ENCODE peak calls at places on chromosome 14, in six cellular contexts. One of them, this sample, is unnamed. For H3K9me3, the result is how much of the 10 kb centered on the place peaks cover.

GRCh38 chr14:54088271-54088670 is 131.6 kb upstream of the BMP4 start:
- DNase-seq in lung: no peak
- DNase-seq in upper lobe of right lung: no peak
- DNase-seq in CD8-positive, alpha-beta T cell: no peak
- DNase-seq in WERI-Rb-1: no peak
- DNase-seq in kidney: no peak
- DNase-seq in this sample: no peak

GRCh38 chr14:40685764-40686163 is 920.9 kb upstream of the LRFN5 start:
- DNase-seq in lung: no peak
- DNase-seq in upper lobe of right lung: no peak
- DNase-seq in CD8-positive, alpha-beta T cell: no peak
- DNase-seq in WERI-Rb-1: no peak
- DNase-seq in kidney: no peak
- DNase-seq in this sample: no peak

GRCh38 chr14:67934087-67934486 is 114.5 kb downstream of the RAD51B start:
- DNase-seq in lung: peak
- DNase-seq in upper lobe of right lung: no peak
- DNase-seq in CD8-positive, alpha-beta T cell: no peak
- DNase-seq in WERI-Rb-1: peak
- DNase-seq in kidney: no peak
- DNase-seq in this sample: no peak

GRCh38 chr14:69049675-69050074 is 70.6 kb upstream of the ACTN1 start:
- DNase-seq in lung: no peak
- DNase-seq in upper lobe of right lung: no peak
- DNase-seq in CD8-positive, alpha-beta T cell: no peak
- DNase-seq in WERI-Rb-1: no peak
- DNase-seq in kidney: no peak
- DNase-seq in this sample: no peak

GRCh38 chr14:72613975-72614319 is 280.0 kb downstream of the DPF3 start:
- DNase-seq in lung: no peak
- DNase-seq in upper lobe of right lung: no peak
- DNase-seq in CD8-positive, alpha-beta T cell: no peak
- DNase-seq in WERI-Rb-1: no peak
- DNase-seq in kidney: no peak
- DNase-seq in this sample: no peak

GRCh38 chr14:58873228-58873953 is 235.6 kb downstream of the DACT1 start:
- DNase-seq in lung: no peak
- DNase-seq in upper lobe of right lung: no peak
- DNase-seq in CD8-positive, alpha-beta T cell: no peak
- DNase-seq in WERI-Rb-1: no peak
- DNase-seq in kidney: no peak
- DNase-seq in this sample: no peak

GRCh38 chr14:91893659-91894058 is 26.3 kb upstream of the TC2N start:
- DNase-seq in lung: no peak
- DNase-seq in upper lobe of right lung: no peak
- DNase-seq in CD8-positive, alpha-beta T cell: no peak
- DNase-seq in WERI-Rb-1: no peak
- DNase-seq in kidney: peak
- DNase-seq in this sample: no peak

GRCh38 chr14:69696633-69697557 is 70.0 kb upstream of the SRSF5 start:
- DNase-seq in lung: no peak
- DNase-seq in upper lobe of right lung: no peak
- DNase-seq in CD8-positive, alpha-beta T cell: no peak
- DNase-seq in WERI-Rb-1: no peak
- DNase-seq in kidney: no peak
- DNase-seq in this sample: no peak

GRCh38 chr14:77148510-77149231 is 7.1 kb upstream of the ZDHHC22 start:
- DNase-seq in lung: no peak
- DNase-seq in upper lobe of right lung: no peak
- DNase-seq in CD8-positive, alpha-beta T cell: no peak
- DNase-seq in WERI-Rb-1: no peak
- DNase-seq in kidney: no peak
- DNase-seq in this sample: no peak

GRCh38 chr14:88476375-88476774 is 78.4 kb downstream of the PTPN21 start:
- DNase-seq in lung: no peak
- DNase-seq in upper lobe of right lung: no peak
- DNase-seq in CD8-positive, alpha-beta T cell: no peak
- DNase-seq in WERI-Rb-1: no peak
- DNase-seq in kidney: no peak
- DNase-seq in this sample: no peak

GRCh38 chr14:50521912-50522341 is 10.4 kb downstream of the MAP4K5 start:
- DNase-seq in lung: no peak
- DNase-seq in upper lobe of right lung: no peak
- DNase-seq in CD8-positive, alpha-beta T cell: no peak
- DNase-seq in WERI-Rb-1: no peak
- DNase-seq in kidney: no peak
- DNase-seq in this sample: no peak

GRCh38 chr14:36766974-36767373 is 105.3 kb downstream of the PAX9 start:
- DNase-seq in lung: no peak
- DNase-seq in upper lobe of right lung: no peak
- DNase-seq in CD8-positive, alpha-beta T cell: no peak
- DNase-seq in WERI-Rb-1: no peak
- DNase-seq in kidney: no peak
- DNase-seq in this sample: no peak
- H3K27ac ChIP-seq in lung: no peak
- H3K27ac ChIP-seq in upper lobe of right lung: no peak
- H3K27ac ChIP-seq in CD8-positive, alpha-beta T cell: no peak
- H3K27ac ChIP-seq in WERI-Rb-1: no peak
- H3K27ac ChIP-seq in kidney: no peak
- H3K27ac ChIP-seq in this sample: no peak

DNA sequence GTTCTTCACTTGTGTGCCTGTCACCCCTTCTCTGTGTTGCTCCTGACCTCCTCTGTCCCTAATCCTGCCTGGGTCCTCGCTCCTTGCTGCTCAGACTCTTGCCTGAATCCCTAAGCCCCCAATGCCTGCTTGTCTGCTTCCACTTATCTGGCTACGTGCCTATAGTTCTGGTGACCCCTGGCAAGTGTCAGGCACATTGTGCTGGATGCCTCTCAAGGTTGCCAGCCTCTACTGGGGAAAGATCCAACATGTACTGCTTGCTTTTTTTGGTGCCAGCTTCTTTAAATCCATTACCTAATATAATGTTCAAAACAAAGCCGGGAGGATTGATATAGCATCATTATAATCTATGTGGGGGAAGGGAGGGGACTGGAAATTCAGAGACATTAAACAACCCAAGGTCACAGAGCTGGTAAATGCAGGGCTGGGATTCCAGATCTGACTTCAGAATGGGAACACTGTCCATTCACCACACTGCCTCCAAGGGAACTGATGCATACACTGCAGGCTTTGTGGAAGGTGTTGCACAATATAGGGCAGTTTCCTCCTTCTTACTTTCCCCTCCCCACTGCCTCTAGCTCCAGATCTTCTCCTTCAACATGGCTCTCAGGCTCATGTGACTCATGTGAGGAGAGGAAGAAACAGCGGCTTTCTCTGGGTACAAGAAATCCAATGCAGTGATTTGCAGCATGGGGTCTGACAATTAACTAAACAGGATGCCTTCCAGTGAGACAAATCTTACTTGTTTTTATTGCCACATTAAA is 447.8 kb upstream of the CCDC196 start:
- DNase-seq in lung: no peak
- DNase-seq in upper lobe of right lung: no peak
- DNase-seq in CD8-positive, alpha-beta T cell: no peak
- DNase-seq in WERI-Rb-1: no peak
- DNase-seq in kidney: no peak
- DNase-seq in this sample: no peak
- TF ChIP-seq CTCF in lung: no peak
- TF ChIP-seq CTCF in upper lobe of right lung: no peak
- TF ChIP-seq CTCF in CD8-positive, alpha-beta T cell: no peak
- TF ChIP-seq CTCF in WERI-Rb-1: peak
- TF ChIP-seq CTCF in kidney: no peak
- TF ChIP-seq CTCF in this sample: no peak

DNA sequence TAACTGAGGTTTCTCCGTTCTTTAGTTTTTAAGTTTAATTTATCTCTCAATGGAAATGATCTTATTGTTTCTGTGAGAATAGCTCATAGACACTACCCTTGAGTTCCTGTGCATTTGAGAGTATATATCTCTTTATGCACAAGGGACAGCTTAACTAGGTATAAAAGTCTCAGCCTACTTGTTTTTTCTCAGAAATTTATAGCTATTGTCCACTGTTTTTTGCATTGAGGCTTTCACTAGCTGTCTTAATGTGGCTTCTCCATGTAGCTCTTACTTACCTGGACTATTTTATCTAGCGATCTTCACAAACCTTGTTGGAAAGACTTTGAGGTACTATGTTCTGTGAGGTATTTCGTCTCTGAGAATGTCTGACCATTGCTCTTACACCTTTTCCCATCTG is 153.9 kb upstream of the RTL1 start:
- DNase-seq in lung: no peak
- DNase-seq in upper lobe of right lung: no peak
- DNase-seq in CD8-positive, alpha-beta T cell: no peak
- DNase-seq in WERI-Rb-1: no peak
- DNase-seq in kidney: no peak
- DNase-seq in this sample: no peak
- H3K9me3 ChIP-seq in lung: under half
- H3K9me3 ChIP-seq in upper lobe of right lung: under half
- H3K9me3 ChIP-seq in CD8-positive, alpha-beta T cell: under half
- H3K9me3 ChIP-seq in WERI-Rb-1: under half
- H3K9me3 ChIP-seq in kidney: under half
- H3K9me3 ChIP-seq in this sample: under half

GRCh38 chr14:35827678-35828472 is 1.7 kb downstream of the BRMS1L start:
- DNase-seq in lung: no peak
- DNase-seq in upper lobe of right lung: no peak
- DNase-seq in CD8-positive, alpha-beta T cell: no peak
- DNase-seq in WERI-Rb-1: no peak
- DNase-seq in kidney: no peak
- DNase-seq in this sample: no peak

GRCh38 chr14:35826952-35827416 is 846 bp downstream of the BRMS1L start:
- DNase-seq in lung: no peak
- DNase-seq in upper lobe of right lung: no peak
- DNase-seq in CD8-positive, alpha-beta T cell: no peak
- DNase-seq in WERI-Rb-1: no peak
- DNase-seq in kidney: no peak
- DNase-seq in this sample: no peak

GRCh38 chr14:35822501-35822900 is 3.6 kb upstream of the BRMS1L start:
- DNase-seq in lung: no peak
- DNase-seq in upper lobe of right lung: no peak
- DNase-seq in CD8-positive, alpha-beta T cell: no peak
- DNase-seq in WERI-Rb-1: no peak
- DNase-seq in kidney: no peak
- DNase-seq in this sample: no peak

GRCh38 chr14:35826218-35826951 is at the start of gene BRMS1L:
- DNase-seq in lung: peak
- DNase-seq in upper lobe of right lung: peak
- DNase-seq in CD8-positive, alpha-beta T cell: peak
- DNase-seq in WERI-Rb-1: peak
- DNase-seq in kidney: peak
- DNase-seq in this sample: peak

DNA sequence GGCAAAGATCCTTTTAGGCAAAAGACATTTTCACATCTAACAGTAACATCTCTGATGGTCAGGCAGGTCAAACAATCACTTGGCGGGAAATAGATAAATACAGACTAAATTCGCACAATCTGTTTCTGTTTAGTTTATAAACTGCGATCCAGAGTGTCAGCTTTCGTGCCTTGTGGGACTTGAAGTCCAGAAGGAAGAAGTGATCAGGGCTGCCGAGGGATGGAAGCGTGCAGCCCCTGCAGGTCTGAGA is 245 bp upstream of the BRMS1L start:
- DNase-seq in lung: no peak
- DNase-seq in upper lobe of right lung: no peak
- DNase-seq in CD8-positive, alpha-beta T cell: no peak
- DNase-seq in WERI-Rb-1: no peak
- DNase-seq in kidney: no peak
- DNase-seq in this sample: no peak
- H3K27ac ChIP-seq in lung: no peak
- H3K27ac ChIP-seq in upper lobe of right lung: peak
- H3K27ac ChIP-seq in CD8-positive, alpha-beta T cell: peak
- H3K27ac ChIP-seq in WERI-Rb-1: peak
- H3K27ac ChIP-seq in kidney: peak
- H3K27ac ChIP-seq in this sample: no peak

DNA sequence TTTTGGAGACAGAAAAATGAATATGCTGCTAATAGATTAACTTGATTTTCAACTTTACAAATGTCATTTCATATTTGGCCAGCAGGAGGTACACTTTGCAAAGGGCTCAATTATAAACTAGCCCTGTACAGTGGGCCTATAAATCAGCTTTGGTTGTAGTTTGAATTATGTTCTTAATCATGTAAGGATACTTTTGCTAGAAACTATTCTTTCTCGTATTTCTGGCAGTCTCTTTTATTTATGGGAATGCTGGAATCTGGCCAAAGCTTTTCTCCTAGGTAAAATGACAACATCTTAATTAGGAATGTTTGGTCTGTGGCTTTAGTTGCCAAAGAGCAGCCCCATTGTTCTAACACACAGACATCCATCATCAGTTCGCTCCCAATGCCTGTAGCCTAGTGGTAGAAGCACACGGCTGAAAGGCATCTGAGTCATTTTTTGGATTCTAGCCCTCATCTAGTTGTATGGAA is 1322.3 kb upstream of the SEL1L start:
- DNase-seq in lung: no peak
- DNase-seq in upper lobe of right lung: no peak
- DNase-seq in CD8-positive, alpha-beta T cell: no peak
- DNase-seq in WERI-Rb-1: no peak
- DNase-seq in kidney: no peak
- DNase-seq in this sample: no peak
- TF ChIP-seq CTCF in lung: no peak
- TF ChIP-seq CTCF in upper lobe of right lung: peak
- TF ChIP-seq CTCF in CD8-positive, alpha-beta T cell: no peak
- TF ChIP-seq CTCF in WERI-Rb-1: peak
- TF ChIP-seq CTCF in kidney: peak
- TF ChIP-seq CTCF in this sample: no peak

GRCh38 chr14:106287506-106287905 is 761.1 kb downstream of the TMEM121 start:
- DNase-seq in lung: no peak
- DNase-seq in upper lobe of right lung: no peak
- DNase-seq in CD8-positive, alpha-beta T cell: no peak
- DNase-seq in WERI-Rb-1: no peak
- DNase-seq in kidney: no peak
- DNase-seq in this sample: no peak

GRCh38 chr14:106291626-106292025 is 765.2 kb downstream of the TMEM121 start:
- DNase-seq in lung: no peak
- DNase-seq in upper lobe of right lung: no peak
- DNase-seq in CD8-positive, alpha-beta T cell: no peak
- DNase-seq in WERI-Rb-1: no peak
- DNase-seq in kidney: no peak
- DNase-seq in this sample: no peak

GRCh38 chr14:106286697-106287290 is 760.4 kb downstream of the TMEM121 start:
- DNase-seq in lung: no peak
- DNase-seq in upper lobe of right lung: no peak
- DNase-seq in CD8-positive, alpha-beta T cell: no peak
- DNase-seq in WERI-Rb-1: peak
- DNase-seq in kidney: no peak
- DNase-seq in this sample: no peak
- H3K9me3 ChIP-seq in lung: under half
- H3K9me3 ChIP-seq in upper lobe of right lung: under half
- H3K9me3 ChIP-seq in CD8-positive, alpha-beta T cell: under half
- H3K9me3 ChIP-seq in WERI-Rb-1: under half
- H3K9me3 ChIP-seq in kidney: under half
- H3K9me3 ChIP-seq in this sample: under half

This sample was measured in CD4-positive, alpha-beta T cell.